ENCODE peak calls at places on chromosome 22, in nine cellular contexts. One of them, this sample, is unnamed.

GRCh38 chr22:37443086-37443485 is 15.8 kb upstream of the ELFN2 start:
- DNase-seq in Caki2: no peak
- DNase-seq in EH: no peak
- DNase-seq in HFF-Myc: no peak
- DNase-seq in HTR-8/SVneo: no peak
- DNase-seq in Daoy: no peak
- DNase-seq in SK-N-SH: no peak
- DNase-seq in amygdala: no peak
- DNase-seq in stimulated activated CD4-positive, alpha-beta T cell treated with anti-CD3 and anti-CD28 coated beads, Interleukin-12 subunit alpha, Interleukin-12 subunit beta, amount 100 ng/mL, for 4 hours: no peak
- DNase-seq in this sample: no peak

GRCh38 chr22:47171441-47172221 is 409.2 kb downstream of the TBC1D22A start:
- DNase-seq in Daoy: no peak
- DNase-seq in HTR-8/SVneo: no peak
- DNase-seq in SK-N-SH: no peak
- DNase-seq in Caki2: no peak
- DNase-seq in stimulated activated CD4-positive, alpha-beta T cell treated with anti-CD3 and anti-CD28 coated beads, Interleukin-12 subunit alpha, Interleukin-12 subunit beta, amount 100 ng/mL, for 4 hours: no peak
- DNase-seq in amygdala: no peak
- DNase-seq in EH: no peak
- DNase-seq in HFF-Myc: no peak
- DNase-seq in this sample: no peak

GRCh38 chr22:35418088-35418487 is 18.1 kb downstream of the MCM5 start:
- DNase-seq in HFF-Myc: no peak
- DNase-seq in HTR-8/SVneo: no peak
- DNase-seq in SK-N-SH: no peak
- DNase-seq in amygdala: no peak
- DNase-seq in stimulated activated CD4-positive, alpha-beta T cell treated with anti-CD3 and anti-CD28 coated beads, Interleukin-12 subunit alpha, Interleukin-12 subunit beta, amount 100 ng/mL, for 4 hours: no peak
- DNase-seq in Daoy: no peak
- DNase-seq in Caki2: no peak
- DNase-seq in EH: peak
- DNase-seq in this sample: no peak

GRCh38 chr22:38788016-38788415 is 5.9 kb downstream of the DNAL4 start:
- DNase-seq in HFF-Myc: no peak
- DNase-seq in amygdala: no peak
- DNase-seq in stimulated activated CD4-positive, alpha-beta T cell treated with anti-CD3 and anti-CD28 coated beads, Interleukin-12 subunit alpha, Interleukin-12 subunit beta, amount 100 ng/mL, for 4 hours: no peak
- DNase-seq in Caki2: no peak
- DNase-seq in Daoy: peak
- DNase-seq in SK-N-SH: no peak
- DNase-seq in EH: no peak
- DNase-seq in HTR-8/SVneo: no peak
- DNase-seq in this sample: no peak

GRCh38 chr22:20001082-20001638 is 15.5 kb downstream of the ARVCF start:
- DNase-seq in HFF-Myc: no peak
- DNase-seq in HTR-8/SVneo: no peak
- DNase-seq in Daoy: no peak
- DNase-seq in SK-N-SH: no peak
- DNase-seq in EH: no peak
- DNase-seq in stimulated activated CD4-positive, alpha-beta T cell treated with anti-CD3 and anti-CD28 coated beads, Interleukin-12 subunit alpha, Interleukin-12 subunit beta, amount 100 ng/mL, for 4 hours: no peak
- DNase-seq in amygdala: no peak
- DNase-seq in Caki2: no peak
- DNase-seq in this sample: no peak

GRCh38 chr22:46965552-46966494 is 203.4 kb downstream of the TBC1D22A start:
- DNase-seq in HTR-8/SVneo: no peak
- DNase-seq in HFF-Myc: no peak
- DNase-seq in SK-N-SH: no peak
- DNase-seq in amygdala: peak
- DNase-seq in EH: peak
- DNase-seq in Daoy: no peak
- DNase-seq in Caki2: no peak
- DNase-seq in stimulated activated CD4-positive, alpha-beta T cell treated with anti-CD3 and anti-CD28 coated beads, Interleukin-12 subunit alpha, Interleukin-12 subunit beta, amount 100 ng/mL, for 4 hours: no peak
- DNase-seq in this sample: no peak

GRCh38 chr22:35643991-35644390 is 4.3 kb upstream of the APOL6 start:
- DNase-seq in SK-N-SH: no peak
- DNase-seq in HTR-8/SVneo: no peak
- DNase-seq in Daoy: no peak
- DNase-seq in amygdala: no peak
- DNase-seq in Caki2: no peak
- DNase-seq in stimulated activated CD4-positive, alpha-beta T cell treated with anti-CD3 and anti-CD28 coated beads, Interleukin-12 subunit alpha, Interleukin-12 subunit beta, amount 100 ng/mL, for 4 hours: no peak
- DNase-seq in HFF-Myc: no peak
- DNase-seq in EH: no peak
- DNase-seq in this sample: no peak

GRCh38 chr22:44777364-44777756 is 25.0 kb downstream of the ARHGAP8 start:
- DNase-seq in Caki2: no peak
- DNase-seq in amygdala: no peak
- DNase-seq in SK-N-SH: no peak
- DNase-seq in HFF-Myc: no peak
- DNase-seq in stimulated activated CD4-positive, alpha-beta T cell treated with anti-CD3 and anti-CD28 coated beads, Interleukin-12 subunit alpha, Interleukin-12 subunit beta, amount 100 ng/mL, for 4 hours: no peak
- DNase-seq in Daoy: no peak
- DNase-seq in HTR-8/SVneo: no peak
- DNase-seq in EH: no peak
- DNase-seq in this sample: no peak

GRCh38 chr22:23205330-23205729 is 25.0 kb downstream of the BCR start:
- DNase-seq in HFF-Myc: no peak
- DNase-seq in EH: no peak
- DNase-seq in SK-N-SH: no peak
- DNase-seq in amygdala: peak
- DNase-seq in stimulated activated CD4-positive, alpha-beta T cell treated with anti-CD3 and anti-CD28 coated beads, Interleukin-12 subunit alpha, Interleukin-12 subunit beta, amount 100 ng/mL, for 4 hours: no peak
- DNase-seq in Caki2: no peak
- DNase-seq in Daoy: no peak
- DNase-seq in HTR-8/SVneo: no peak
- DNase-seq in this sample: no peak

GRCh38 chr22:17920145-17920605 is 104.2 kb downstream of the MICAL3 start:
- DNase-seq in stimulated activated CD4-positive, alpha-beta T cell treated with anti-CD3 and anti-CD28 coated beads, Interleukin-12 subunit alpha, Interleukin-12 subunit beta, amount 100 ng/mL, for 4 hours: no peak
- DNase-seq in Daoy: peak
- DNase-seq in amygdala: no peak
- DNase-seq in EH: peak
- DNase-seq in HTR-8/SVneo: no peak
- DNase-seq in SK-N-SH: peak
- DNase-seq in Caki2: no peak
- DNase-seq in HFF-Myc: no peak
- DNase-seq in this sample: no peak

GRCh38 chr22:36077261-36077660 is 48.6 kb upstream of the RBFOX2 start:
- DNase-seq in stimulated activated CD4-positive, alpha-beta T cell treated with anti-CD3 and anti-CD28 coated beads, Interleukin-12 subunit alpha, Interleukin-12 subunit beta, amount 100 ng/mL, for 4 hours: no peak
- DNase-seq in amygdala: no peak
- DNase-seq in HFF-Myc: no peak
- DNase-seq in EH: peak
- DNase-seq in HTR-8/SVneo: no peak
- DNase-seq in SK-N-SH: peak
- DNase-seq in Caki2: peak
- DNase-seq in Daoy: no peak
- DNase-seq in this sample: no peak

GRCh38 chr22:39185601-39186012 is 33.1 kb upstream of the CBX7 start:
- DNase-seq in Daoy: no peak
- DNase-seq in HTR-8/SVneo: no peak
- DNase-seq in amygdala: peak
- DNase-seq in Caki2: no peak
- DNase-seq in stimulated activated CD4-positive, alpha-beta T cell treated with anti-CD3 and anti-CD28 coated beads, Interleukin-12 subunit alpha, Interleukin-12 subunit beta, amount 100 ng/mL, for 4 hours: no peak
- DNase-seq in SK-N-SH: no peak
- DNase-seq in EH: peak
- DNase-seq in HFF-Myc: no peak
- DNase-seq in this sample: no peak

GRCh38 chr22:46367707-46368191 is 32.2 kb downstream of the TRMU start:
- DNase-seq in EH: peak
- DNase-seq in HTR-8/SVneo: peak
- DNase-seq in HFF-Myc: no peak
- DNase-seq in amygdala: peak
- DNase-seq in stimulated activated CD4-positive, alpha-beta T cell treated with anti-CD3 and anti-CD28 coated beads, Interleukin-12 subunit alpha, Interleukin-12 subunit beta, amount 100 ng/mL, for 4 hours: peak
- DNase-seq in Caki2: peak
- DNase-seq in SK-N-SH: peak
- DNase-seq in Daoy: peak
- DNase-seq in this sample: peak

GRCh38 chr22:26763633-26764295 is 106.4 kb downstream of the MIAT start:
- DNase-seq in stimulated activated CD4-positive, alpha-beta T cell treated with anti-CD3 and anti-CD28 coated beads, Interleukin-12 subunit alpha, Interleukin-12 subunit beta, amount 100 ng/mL, for 4 hours: no peak
- DNase-seq in SK-N-SH: no peak
- DNase-seq in EH: peak
- DNase-seq in Daoy: peak
- DNase-seq in Caki2: peak
- DNase-seq in HTR-8/SVneo: peak
- DNase-seq in HFF-Myc: peak
- DNase-seq in amygdala: no peak
- DNase-seq in this sample: no peak

GRCh38 chr22:42174062-42174461 is 43.5 kb upstream of the CYP2D6 start:
- DNase-seq in HFF-Myc: peak
- DNase-seq in EH: peak
- DNase-seq in amygdala: no peak
- DNase-seq in Caki2: no peak
- DNase-seq in HTR-8/SVneo: no peak
- DNase-seq in SK-N-SH: no peak
- DNase-seq in Daoy: no peak
- DNase-seq in stimulated activated CD4-positive, alpha-beta T cell treated with anti-CD3 and anti-CD28 coated beads, Interleukin-12 subunit alpha, Interleukin-12 subunit beta, amount 100 ng/mL, for 4 hours: no peak
- DNase-seq in this sample: peak

GRCh38 chr22:23762866-23763578 is at the start of gene C22orf15:
- DNase-seq in EH: peak
- DNase-seq in Daoy: peak
- DNase-seq in HTR-8/SVneo: no peak
- DNase-seq in SK-N-SH: peak
- DNase-seq in amygdala: peak
- DNase-seq in Caki2: no peak
- DNase-seq in stimulated activated CD4-positive, alpha-beta T cell treated with anti-CD3 and anti-CD28 coated beads, Interleukin-12 subunit alpha, Interleukin-12 subunit beta, amount 100 ng/mL, for 4 hours: no peak
- DNase-seq in HFF-Myc: no peak
- DNase-seq in this sample: no peak

GRCh38 chr22:50089231-50090140 is at the start of gene MOV10L1:
- DNase-seq in HTR-8/SVneo: no peak
- DNase-seq in HFF-Myc: no peak
- DNase-seq in stimulated activated CD4-positive, alpha-beta T cell treated with anti-CD3 and anti-CD28 coated beads, Interleukin-12 subunit alpha, Interleukin-12 subunit beta, amount 100 ng/mL, for 4 hours: no peak
- DNase-seq in Caki2: no peak
- DNase-seq in amygdala: no peak
- DNase-seq in EH: no peak
- DNase-seq in SK-N-SH: peak
- DNase-seq in Daoy: no peak
- DNase-seq in this sample: no peak

GRCh38 chr22:41124086-41124485 is 31.7 kb downstream of the EP300 start:
- DNase-seq in amygdala: no peak
- DNase-seq in SK-N-SH: no peak
- DNase-seq in HFF-Myc: no peak
- DNase-seq in Caki2: no peak
- DNase-seq in Daoy: no peak
- DNase-seq in stimulated activated CD4-positive, alpha-beta T cell treated with anti-CD3 and anti-CD28 coated beads, Interleukin-12 subunit alpha, Interleukin-12 subunit beta, amount 100 ng/mL, for 4 hours: no peak
- DNase-seq in HTR-8/SVneo: no peak
- DNase-seq in EH: no peak
- DNase-seq in this sample: no peak

GRCh38 chr22:49141761-49142160 is 685.9 kb downstream of the BRD1 start:
- DNase-seq in HFF-Myc: no peak
- DNase-seq in EH: no peak
- DNase-seq in Caki2: no peak
- DNase-seq in amygdala: no peak
- DNase-seq in stimulated activated CD4-positive, alpha-beta T cell treated with anti-CD3 and anti-CD28 coated beads, Interleukin-12 subunit alpha, Interleukin-12 subunit beta, amount 100 ng/mL, for 4 hours: no peak
- DNase-seq in HTR-8/SVneo: no peak
- DNase-seq in SK-N-SH: no peak
- DNase-seq in Daoy: no peak
- DNase-seq in this sample: no peak

GRCh38 chr22:39348909-39349505 is 784 bp upstream of the SYNGR1 start:
- DNase-seq in amygdala: peak
- DNase-seq in Caki2: no peak
- DNase-seq in HTR-8/SVneo: peak
- DNase-seq in Daoy: no peak
- DNase-seq in SK-N-SH: peak
- DNase-seq in EH: no peak
- DNase-seq in HFF-Myc: no peak
- DNase-seq in stimulated activated CD4-positive, alpha-beta T cell treated with anti-CD3 and anti-CD28 coated beads, Interleukin-12 subunit alpha, Interleukin-12 subunit beta, amount 100 ng/mL, for 4 hours: no peak
- DNase-seq in this sample: no peak